ENCODE peak calls at places on chromosomes 11 and 22, in eight cellular contexts. One of them, this sample, is unnamed. For H3K36me3 and H3K4me1, the result is how much of the 10 kb centered on the place peaks cover.

GRCh38 chr11:14373941-14374646 is 15.1 kb upstream of the RRAS2 start:
- DNase-seq in H1: peak
- DNase-seq in Peyer's patch: no peak
- DNase-seq in stomach: peak
- DNase-seq in ovary: no peak
- DNase-seq in adrenal gland: peak
- DNase-seq in GM12878: no peak
- DNase-seq in body of pancreas: peak
- DNase-seq in this sample: peak

GRCh38 chr11:95282337-95282751 is 51.3 kb upstream of the SESN3 start:
- DNase-seq in H1: no peak
- DNase-seq in Peyer's patch: no peak
- DNase-seq in stomach: no peak
- DNase-seq in ovary: no peak
- DNase-seq in adrenal gland: no peak
- DNase-seq in GM12878: no peak
- DNase-seq in body of pancreas: no peak
- DNase-seq in this sample: peak

GRCh38 chr22:39142088-39142667 is 10.3 kb downstream of the CBX7 start:
- DNase-seq in H1: no peak
- DNase-seq in Peyer's patch: no peak
- DNase-seq in stomach: no peak
- DNase-seq in ovary: peak
- DNase-seq in adrenal gland: no peak
- DNase-seq in GM12878: no peak
- DNase-seq in body of pancreas: no peak
- DNase-seq in this sample: no peak

GRCh38 chr22:19121631-19122142 is 525 bp downstream of the DGCR2 start:
- DNase-seq in H1: peak
- DNase-seq in Peyer's patch: peak
- DNase-seq in stomach: peak
- DNase-seq in ovary: peak
- DNase-seq in adrenal gland: peak
- DNase-seq in GM12878: no peak
- DNase-seq in body of pancreas: peak
- DNase-seq in this sample: peak

GRCh38 chr11:22244986-22245592 is 52.2 kb downstream of the ANO5 start:
- DNase-seq in H1: no peak
- DNase-seq in Peyer's patch: no peak
- DNase-seq in stomach: peak
- DNase-seq in ovary: no peak
- DNase-seq in adrenal gland: peak
- DNase-seq in GM12878: no peak
- DNase-seq in body of pancreas: peak
- DNase-seq in this sample: peak

GRCh38 chr11:70740475-70740825 is 342.1 kb downstream of the CTTN start:
- DNase-seq in H1: no peak
- DNase-seq in Peyer's patch: no peak
- DNase-seq in stomach: no peak
- DNase-seq in ovary: no peak
- DNase-seq in adrenal gland: no peak
- DNase-seq in GM12878: no peak
- DNase-seq in body of pancreas: no peak
- DNase-seq in this sample: peak

GRCh38 chr11:4459470-4459869 is 10.4 kb downstream of the OR52K2 start:
- DNase-seq in H1: no peak
- DNase-seq in Peyer's patch: peak
- DNase-seq in stomach: no peak
- DNase-seq in ovary: peak
- DNase-seq in adrenal gland: peak
- DNase-seq in GM12878: no peak
- DNase-seq in body of pancreas: no peak
- DNase-seq in this sample: no peak

GRCh38 chr11:111440416-111441205 is 61.5 kb upstream of the POU2AF1 start:
- DNase-seq in H1: no peak
- DNase-seq in Peyer's patch: no peak
- DNase-seq in stomach: no peak
- DNase-seq in ovary: no peak
- DNase-seq in adrenal gland: no peak
- DNase-seq in GM12878: no peak
- DNase-seq in body of pancreas: peak
- DNase-seq in this sample: no peak

GRCh38 chr11:55572548-55572947 is 620 bp downstream of the OR4C16 start:
- DNase-seq in H1: no peak
- DNase-seq in Peyer's patch: no peak
- DNase-seq in stomach: no peak
- DNase-seq in ovary: no peak
- DNase-seq in adrenal gland: no peak
- DNase-seq in GM12878: no peak
- DNase-seq in body of pancreas: no peak
- DNase-seq in this sample: no peak

GRCh38 chr11:67616431-67617242 is 9.9 kb downstream of the NDUFV1 start:
- DNase-seq in H1: peak
- DNase-seq in Peyer's patch: no peak
- DNase-seq in stomach: no peak
- DNase-seq in ovary: no peak
- DNase-seq in adrenal gland: no peak
- DNase-seq in GM12878: no peak
- DNase-seq in body of pancreas: no peak
- DNase-seq in this sample: peak

GRCh38 chr11:132111781-132112380 is 741.5 kb downstream of the NTM start:
- DNase-seq in H1: no peak
- DNase-seq in Peyer's patch: no peak
- DNase-seq in stomach: no peak
- DNase-seq in ovary: no peak
- DNase-seq in adrenal gland: peak
- DNase-seq in GM12878: no peak
- DNase-seq in body of pancreas: no peak
- DNase-seq in this sample: no peak

GRCh38 chr22:39621826-39622225 is 51.3 kb downstream of the CACNA1I start:
- DNase-seq in H1: no peak
- DNase-seq in Peyer's patch: no peak
- DNase-seq in stomach: no peak
- DNase-seq in ovary: no peak
- DNase-seq in adrenal gland: no peak
- DNase-seq in GM12878: no peak
- DNase-seq in body of pancreas: no peak
- DNase-seq in this sample: no peak

GRCh38 chr11:17498475-17498874 is 21.8 kb upstream of the ABCC8 start:
- DNase-seq in H1: peak
- DNase-seq in Peyer's patch: no peak
- DNase-seq in stomach: no peak
- DNase-seq in ovary: no peak
- DNase-seq in adrenal gland: no peak
- DNase-seq in GM12878: no peak
- DNase-seq in body of pancreas: no peak
- DNase-seq in this sample: no peak

GRCh38 chr11:115060840-115061239 is 382.5 kb downstream of the NXPE2 start:
- DNase-seq in H1: no peak
- DNase-seq in Peyer's patch: no peak
- DNase-seq in stomach: no peak
- DNase-seq in ovary: no peak
- DNase-seq in adrenal gland: no peak
- DNase-seq in GM12878: no peak
- DNase-seq in body of pancreas: no peak
- DNase-seq in this sample: no peak

GRCh38 chr11:6480299-6480914 is 724 bp downstream of the ARFIP2 start:
- DNase-seq in H1: no peak
- DNase-seq in Peyer's patch: no peak
- DNase-seq in stomach: peak
- DNase-seq in ovary: no peak
- DNase-seq in adrenal gland: no peak
- DNase-seq in GM12878: no peak
- DNase-seq in body of pancreas: peak
- DNase-seq in this sample: no peak

GRCh38 chr11:111347723-111348115 is 31.4 kb downstream of the POU2AF1 start:
- DNase-seq in H1: no peak
- DNase-seq in Peyer's patch: no peak
- DNase-seq in stomach: no peak
- DNase-seq in ovary: no peak
- DNase-seq in adrenal gland: no peak
- DNase-seq in GM12878: no peak
- DNase-seq in body of pancreas: no peak
- DNase-seq in this sample: no peak

GRCh38 chr11:123507043-123507442 is 77.0 kb downstream of the GRAMD1B start:
- DNase-seq in H1: no peak
- DNase-seq in Peyer's patch: no peak
- DNase-seq in stomach: no peak
- DNase-seq in ovary: no peak
- DNase-seq in adrenal gland: no peak
- DNase-seq in GM12878: no peak
- DNase-seq in body of pancreas: no peak
- DNase-seq in this sample: no peak

GRCh38 chr11:56841210-56841810 is 92.8 kb upstream of the OR9G4 start:
- DNase-seq in H1: peak
- DNase-seq in Peyer's patch: no peak
- DNase-seq in stomach: peak
- DNase-seq in ovary: peak
- DNase-seq in adrenal gland: peak
- DNase-seq in GM12878: peak
- DNase-seq in body of pancreas: peak
- DNase-seq in this sample: peak

DNA sequence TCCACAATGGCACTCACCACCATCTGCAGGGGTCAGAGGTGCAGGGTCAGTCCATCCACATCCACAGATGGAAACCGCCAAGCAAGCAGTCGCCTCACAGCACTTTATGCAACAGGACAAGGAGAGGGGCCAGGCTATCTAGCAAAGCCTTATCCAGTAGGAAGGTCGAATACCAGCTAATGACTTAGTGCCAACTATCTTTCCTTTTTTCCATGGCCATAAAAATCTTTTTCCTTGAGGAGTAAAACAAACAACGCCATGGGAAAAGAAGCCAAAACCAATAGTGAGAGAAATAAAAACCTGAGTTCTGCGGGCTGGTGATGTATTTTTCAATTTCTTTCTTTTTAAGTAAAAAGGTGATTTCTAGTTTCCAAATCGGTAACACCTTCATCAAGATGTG is 8.2 kb downstream of the SNX19 start:
- DNase-seq in H1: no peak
- DNase-seq in Peyer's patch: no peak
- DNase-seq in stomach: no peak
- DNase-seq in ovary: no peak
- DNase-seq in adrenal gland: no peak
- DNase-seq in GM12878: no peak
- DNase-seq in body of pancreas: no peak
- DNase-seq in this sample: no peak
- H3K36me3 ChIP-seq in H1: half or more
- H3K36me3 ChIP-seq in Peyer's patch: under half
- H3K36me3 ChIP-seq in stomach: half or more
- H3K36me3 ChIP-seq in ovary: under half
- H3K36me3 ChIP-seq in adrenal gland: half or more
- H3K36me3 ChIP-seq in GM12878: under half
- H3K36me3 ChIP-seq in body of pancreas: under half
- H3K36me3 ChIP-seq in this sample: under half

DNA sequence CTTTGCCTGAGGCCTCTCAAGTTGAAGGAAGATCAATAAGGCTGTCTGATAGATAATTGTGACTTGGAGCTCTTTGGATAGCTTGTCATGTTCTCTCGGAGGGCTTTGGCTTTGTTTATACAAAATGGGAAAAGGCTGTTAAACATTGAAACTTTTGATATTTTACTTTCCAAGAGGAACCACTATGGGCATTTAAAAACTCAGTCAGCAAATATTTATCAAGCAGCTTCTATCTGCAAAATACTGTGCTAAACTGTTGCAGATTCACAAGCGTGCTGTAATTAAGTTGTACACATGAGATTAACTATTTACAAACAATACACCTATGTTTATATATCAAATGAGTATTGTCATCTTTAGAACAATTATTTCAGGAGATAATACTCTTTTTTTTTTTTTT is 34.5 kb upstream of the SORL1 start:
- DNase-seq in H1: no peak
- DNase-seq in Peyer's patch: no peak
- DNase-seq in stomach: no peak
- DNase-seq in ovary: no peak
- DNase-seq in adrenal gland: no peak
- DNase-seq in GM12878: no peak
- DNase-seq in body of pancreas: no peak
- DNase-seq in this sample: no peak
- H3K4me1 ChIP-seq in H1: under half
- H3K4me1 ChIP-seq in Peyer's patch: under half
- H3K4me1 ChIP-seq in stomach: under half
- H3K4me1 ChIP-seq in ovary: under half
- H3K4me1 ChIP-seq in adrenal gland: under half
- H3K4me1 ChIP-seq in GM12878: half or more
- H3K4me1 ChIP-seq in body of pancreas: under half
- H3K4me1 ChIP-seq in this sample: under half

GRCh38 chr22:46726066-46726985 is 11.7 kb downstream of the CERK start:
- DNase-seq in H1: no peak
- DNase-seq in Peyer's patch: no peak
- DNase-seq in stomach: no peak
- DNase-seq in ovary: no peak
- DNase-seq in adrenal gland: no peak
- DNase-seq in GM12878: no peak
- DNase-seq in body of pancreas: peak
- DNase-seq in this sample: peak
- TF ChIP-seq POLR2A in H1: no peak
- TF ChIP-seq POLR2A in Peyer's patch: no peak
- TF ChIP-seq POLR2A in stomach: no peak
- TF ChIP-seq POLR2A in ovary: no peak
- TF ChIP-seq POLR2A in adrenal gland: no peak
- TF ChIP-seq POLR2A in GM12878: no peak
- TF ChIP-seq POLR2A in body of pancreas: no peak
- TF ChIP-seq POLR2A in this sample: no peak

DNA sequence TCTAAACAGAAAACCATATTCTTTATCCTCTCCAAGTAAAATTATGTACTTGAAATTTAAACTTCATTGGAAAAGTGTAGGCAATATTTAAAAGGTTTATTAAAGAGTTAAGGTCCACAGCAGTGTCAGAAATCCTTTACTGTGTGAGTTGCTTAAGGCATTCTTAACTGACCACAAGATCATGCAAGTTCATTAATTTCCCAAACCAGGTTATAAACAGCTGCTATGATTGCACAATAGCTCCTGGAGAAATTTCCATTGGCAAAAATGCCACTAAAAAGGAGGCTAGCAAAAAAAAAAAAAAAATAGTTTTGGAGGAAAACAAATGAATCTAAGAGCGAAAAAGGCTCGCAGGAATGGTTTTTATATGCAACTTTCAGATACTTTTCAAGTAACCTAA is 106.2 kb downstream of the ETS1 start:
- DNase-seq in H1: no peak
- DNase-seq in Peyer's patch: no peak
- DNase-seq in stomach: no peak
- DNase-seq in ovary: no peak
- DNase-seq in adrenal gland: no peak
- DNase-seq in GM12878: no peak
- DNase-seq in body of pancreas: no peak
- DNase-seq in this sample: no peak
- H3K36me3 ChIP-seq in H1: under half
- H3K36me3 ChIP-seq in Peyer's patch: under half
- H3K36me3 ChIP-seq in stomach: half or more
- H3K36me3 ChIP-seq in ovary: under half
- H3K36me3 ChIP-seq in adrenal gland: under half
- H3K36me3 ChIP-seq in GM12878: half or more
- H3K36me3 ChIP-seq in body of pancreas: under half
- H3K36me3 ChIP-seq in this sample: under half

GRCh38 chr11:128724891-128725611 is 31.2 kb downstream of the FLI1 start:
- DNase-seq in H1: no peak
- DNase-seq in Peyer's patch: peak
- DNase-seq in stomach: no peak
- DNase-seq in ovary: no peak
- DNase-seq in adrenal gland: no peak
- DNase-seq in GM12878: no peak
- DNase-seq in body of pancreas: no peak
- DNase-seq in this sample: no peak
- H3K4me1 ChIP-seq in H1: under half
- H3K4me1 ChIP-seq in Peyer's patch: under half
- H3K4me1 ChIP-seq in stomach: under half
- H3K4me1 ChIP-seq in ovary: under half
- H3K4me1 ChIP-seq in adrenal gland: under half
- H3K4me1 ChIP-seq in GM12878: half or more
- H3K4me1 ChIP-seq in body of pancreas: under half
- H3K4me1 ChIP-seq in this sample: under half

This sample was measured in right lobe of liver.